ENCODE peak calls at places on chromosomes 16 and 17, in four cellular contexts. One of them, this sample, is unnamed.

GRCh38 chr17:18997650-18998196 is 6.8 kb downstream of the FAM83G start:
- DNase-seq in fibroblast of lung: no peak
- DNase-seq in NCI-H2081: no peak
- DNase-seq in GM12865: no peak
- DNase-seq in this sample: no peak

GRCh38 chr17:3965123-3965800 is 1.0 kb upstream of the ATP2A3 start:
- DNase-seq in fibroblast of lung: peak
- DNase-seq in GM12865: peak
- DNase-seq in NCI-H2081: peak
- DNase-seq in this sample: no peak

GRCh38 chr17:50443492-50444051 is 17.6 kb downstream of the ACSF2 start:
- DNase-seq in NCI-H2081: no peak
- DNase-seq in fibroblast of lung: peak
- DNase-seq in GM12865: no peak
- DNase-seq in this sample: no peak

GRCh38 chr17:82055965-82056728 is 4.4 kb downstream of the GPS1 start:
- DNase-seq in fibroblast of lung: no peak
- DNase-seq in NCI-H2081: no peak
- DNase-seq in GM12865: no peak
- DNase-seq in this sample: no peak

GRCh38 chr16:23865853-23866252 is 30.1 kb downstream of the PRKCB start:
- DNase-seq in fibroblast of lung: no peak
- DNase-seq in NCI-H2081: no peak
- DNase-seq in GM12865: no peak
- DNase-seq in this sample: no peak

GRCh38 chr16:73778872-73779271 is 517.7 kb upstream of the PSMD7 start:
- DNase-seq in fibroblast of lung: no peak
- DNase-seq in GM12865: no peak
- DNase-seq in NCI-H2081: no peak
- DNase-seq in this sample: no peak

GRCh38 chr17:82814834-82815233 is 25.0 kb downstream of the ZNF750 start:
- DNase-seq in fibroblast of lung: no peak
- DNase-seq in NCI-H2081: no peak
- DNase-seq in GM12865: no peak
- DNase-seq in this sample: no peak

GRCh38 chr17:59652119-59652518 is 32.4 kb downstream of the CLTC start:
- DNase-seq in GM12865: no peak
- DNase-seq in fibroblast of lung: peak
- DNase-seq in NCI-H2081: no peak
- DNase-seq in this sample: no peak

GRCh38 chr16:50756466-50756865 is 14.6 kb downstream of the CYLD start:
- DNase-seq in GM12865: no peak
- DNase-seq in NCI-H2081: no peak
- DNase-seq in fibroblast of lung: no peak
- DNase-seq in this sample: no peak

GRCh38 chr16:56798955-56799354 is 66.1 kb upstream of the SLC12A3 start:
- DNase-seq in NCI-H2081: no peak
- DNase-seq in GM12865: no peak
- DNase-seq in fibroblast of lung: no peak
- DNase-seq in this sample: no peak

GRCh38 chr16:89120281-89120680 is 26.6 kb downstream of the ACSF3 start:
- DNase-seq in fibroblast of lung: no peak
- DNase-seq in NCI-H2081: no peak
- DNase-seq in GM12865: no peak
- DNase-seq in this sample: no peak

GRCh38 chr16:48918520-48919258 is 308.7 kb upstream of the N4BP1 start:
- DNase-seq in fibroblast of lung: no peak
- DNase-seq in NCI-H2081: no peak
- DNase-seq in GM12865: no peak
- DNase-seq in this sample: no peak

GRCh38 chr16:71762186-71762585 is 37.7 kb upstream of the PHLPP2 start:
- DNase-seq in fibroblast of lung: no peak
- DNase-seq in GM12865: no peak
- DNase-seq in NCI-H2081: no peak
- DNase-seq in this sample: no peak

GRCh38 chr17:16928406-16929280 is 43.3 kb downstream of the TNFRSF13B start:
- DNase-seq in GM12865: no peak
- DNase-seq in NCI-H2081: no peak
- DNase-seq in fibroblast of lung: no peak
- DNase-seq in this sample: no peak

GRCh38 chr16:75099738-75100615 is 16.6 kb downstream of the LDHD start:
- DNase-seq in fibroblast of lung: no peak
- DNase-seq in NCI-H2081: no peak
- DNase-seq in GM12865: peak
- DNase-seq in this sample: no peak

This sample was measured in left lobe of liver.